ENCODE peak calls at places on chromosomes 3 and 15, in four cellular contexts. I is fibroblast of lung, C is OCI-LY7, J is AG09309. Z is an unnamed sample.

GRCh38 chr3:113223831-113224240 is 12.5 kb downstream of the BOC start:
- DNase-seq in C (no peak), J (no peak), I (no peak), Z (no peak)

GRCh38 chr3:41194701-41195100 is 4.6 kb upstream of the CTNNB1 start:
- DNase-seq in J (no peak), I (no peak), C (no peak), Z (no peak)

GRCh38 chr15:44188810-44189209 is 6.3 kb downstream of the FRMD5 start:
- DNase-seq in I (no peak), C (no peak), J (no peak), Z (no peak)

GRCh38 chr15:101179341-101180153 is 72.3 kb downstream of the CHSY1 start:
- DNase-seq in C (no peak), J (peak; percentile 82), I (no peak), Z (no peak)

GRCh38 chr3:161014997-161015749 is 90.0 kb downstream of the B3GALNT1 start:
- DNase-seq in J (no peak), C (peak; percentile 72), I (no peak), Z (no peak)

GRCh38 chr3:123535580-123535979 is 49.3 kb downstream of the HACD2 start:
- DNase-seq in J (peak; percentile 50), I (peak; percentile 9), C (no peak), Z (no peak)

GRCh38 chr15:62085740-62086139 is 19.0 kb downstream of the C2CD4A start:
- DNase-seq in C (no peak), J (no peak), I (peak; percentile 17), Z (no peak)

GRCh38 chr15:58200739-58201138 is 62.6 kb downstream of the AQP9 start:
- DNase-seq in C (no peak), J (no peak), I (no peak), Z (no peak)

GRCh38 chr3:54874816-54875556 is 52.9 kb downstream of the LRTM1 start:
- DNase-seq in C (no peak), J (no peak), I (no peak), Z (no peak)

GRCh38 chr3:30648670-30649357 is 42.4 kb downstream of the TGFBR2 start:
- DNase-seq in I (no peak), J (no peak), C (peak; percentile 56), Z (no peak)

GRCh38 chr15:75208501-75209288 is 7.0 kb downstream of the C15orf39 start:
- DNase-seq in J (no peak), C (no peak), I (no peak), Z (no peak)

GRCh38 chr3:172272699-172273098 is 175.6 kb downstream of the GHSR start:
- DNase-seq in I (peak; percentile 80), C (no peak), J (peak; percentile 64), Z (no peak)

GRCh38 chr3:178421069-178421468 is 115.2 kb upstream of the KCNMB2 start:
- DNase-seq in I (no peak), J (no peak), C (no peak), Z (no peak)

GRCh38 chr15:25242166-25242879 is 196.5 kb downstream of the UBE3A start:
- DNase-seq in C (no peak), I (no peak), J (no peak), Z (peak; percentile 6)

GRCh38 chr3:22175899-22176298 is 424.9 kb upstream of the ZNF385D start:
- DNase-seq in C (no peak), I (peak; percentile 16), J (no peak), Z (no peak)

GRCh38 chr3:39101022-39101689 is 6.3 kb downstream of the GORASP1 start:
- DNase-seq in I (peak; percentile 37), C (peak; percentile 71), J (no peak), Z (no peak)

GRCh38 chr3:101253429-101253828 is 66.9 kb downstream of the IMPG2 start:
- DNase-seq in C (no peak), I (no peak), J (no peak), Z (no peak)

GRCh38 chr15:69660658-69661405 is 208.2 kb downstream of the RPLP1 start:
- DNase-seq in J (no peak), I (no peak), C (no peak), Z (no peak)

GRCh38 chr3:52046186-52046913 is 10.0 kb downstream of the DUSP7 start:
- DNase-seq in C (no peak), I (peak; percentile 91), J (peak; percentile 94), Z (no peak)

GRCh38 chr3:138381950-138382715 is 33.8 kb downstream of the MRAS start:
- DNase-seq in J (peak; percentile 21), I (peak; percentile 58), C (no peak), Z (peak; percentile 69)

GRCh38 chr15:68730491-68731317 is 90.0 kb downstream of the ANP32A start:
- DNase-seq in I (peak; percentile 57), C (peak; percentile 71), J (no peak), Z (no peak)

GRCh38 chr3:141659821-141660597 is 78.1 kb upstream of the RNF7 start:
- DNase-seq in J (no peak), I (peak; percentile 26), C (no peak), Z (peak; percentile 34)

GRCh38 chr3:70433091-70433490 is 120.7 kb upstream of the MDFIC2 start:
- DNase-seq in C (no peak), I (peak; percentile 22), J (no peak), Z (no peak)

GRCh38 chr3:95815828-95816227 is 998.6 kb upstream of the EPHA6 start:
- DNase-seq in I (no peak), C (no peak), J (no peak), Z (no peak)

GRCh38 chr3:36993326-36994283 is at the start of gene MLH1:
- DNase-seq in J (peak; percentile 100), C (peak; percentile 100), I (peak; percentile 100), Z (peak; percentile 99)

GRCh38 chr3:40971191-40972168 is 227.8 kb upstream of the CTNNB1 start:
- DNase-seq in C (peak; percentile 57), J (peak; percentile 88), I (peak; percentile 91), Z (peak; percentile 88)

GRCh38 chr15:62740141-62741004 is 302.2 kb upstream of the TPM1 start:
- DNase-seq in I (peak; percentile 51), J (no peak), C (no peak), Z (no peak)

GRCh38 chr3:64502284-64502683 is 185.5 kb downstream of the ADAMTS9 start:
- DNase-seq in I (peak; percentile 82), C (no peak), J (no peak), Z (no peak)

GRCh38 chr3:190807719-190808375 is 54.6 kb downstream of the GMNC start:
- DNase-seq in J (no peak), C (no peak), I (peak; percentile 2), Z (no peak)

GRCh38 chr15:68264282-68264681 is 13.3 kb upstream of the FEM1B start:
- DNase-seq in I (no peak), J (no peak), C (no peak), Z (no peak)

GRCh38 chr15:22927761-22928160 is 52.4 kb downstream of the CYFIP1 start:
- DNase-seq in I (no peak), J (no peak), C (no peak), Z (no peak)

GRCh38 chr15:89136818-89137772 is 48.8 kb downstream of the ABHD2 start:
- DNase-seq in I (peak; percentile 17), J (no peak), C (no peak), Z (no peak)

GRCh38 chr15:95715919-95716318 is 614.6 kb upstream of the NR2F2 start:
- DNase-seq in I (no peak), C (no peak), J (no peak), Z (no peak)

GRCh38 chr3:134933997-134934396 is 138.9 kb downstream of the EPHB1 start:
- DNase-seq in C (no peak), I (no peak), J (no peak), Z (no peak)

GRCh38 chr3:131231710-131232348 is 149.7 kb upstream of the NUDT16 start:
- DNase-seq in I (peak; percentile 52), J (no peak), C (no peak), Z (no peak)

GRCh38 chr3:136949708-136950107 is 8.1 kb upstream of the IL20RB start:
- DNase-seq in J (no peak), C (peak; percentile 19), I (peak; percentile 57), Z (no peak)
- TF ChIP-seq CTCF in J (peak; percentile 31), C (peak; percentile 71), I (peak; percentile 22), Z (no peak)

GRCh38 chr3:139434764-139435291 is 41.5 kb downstream of the RBP2 start:
- DNase-seq in J (peak; percentile 31), C (no peak), I (peak; percentile 36), Z (no peak)
- TF ChIP-seq CTCF in J (no peak), C (no peak), I (no peak), Z (no peak)

GRCh38 chr3:133386876-133387275 is 13.0 kb upstream of the BFSP2 start:
- DNase-seq in C (peak; percentile 37), J (no peak), I (no peak), Z (no peak)
- TF ChIP-seq CTCF in C (peak; percentile 69), J (no peak), I (no peak), Z (no peak)

DNA sequence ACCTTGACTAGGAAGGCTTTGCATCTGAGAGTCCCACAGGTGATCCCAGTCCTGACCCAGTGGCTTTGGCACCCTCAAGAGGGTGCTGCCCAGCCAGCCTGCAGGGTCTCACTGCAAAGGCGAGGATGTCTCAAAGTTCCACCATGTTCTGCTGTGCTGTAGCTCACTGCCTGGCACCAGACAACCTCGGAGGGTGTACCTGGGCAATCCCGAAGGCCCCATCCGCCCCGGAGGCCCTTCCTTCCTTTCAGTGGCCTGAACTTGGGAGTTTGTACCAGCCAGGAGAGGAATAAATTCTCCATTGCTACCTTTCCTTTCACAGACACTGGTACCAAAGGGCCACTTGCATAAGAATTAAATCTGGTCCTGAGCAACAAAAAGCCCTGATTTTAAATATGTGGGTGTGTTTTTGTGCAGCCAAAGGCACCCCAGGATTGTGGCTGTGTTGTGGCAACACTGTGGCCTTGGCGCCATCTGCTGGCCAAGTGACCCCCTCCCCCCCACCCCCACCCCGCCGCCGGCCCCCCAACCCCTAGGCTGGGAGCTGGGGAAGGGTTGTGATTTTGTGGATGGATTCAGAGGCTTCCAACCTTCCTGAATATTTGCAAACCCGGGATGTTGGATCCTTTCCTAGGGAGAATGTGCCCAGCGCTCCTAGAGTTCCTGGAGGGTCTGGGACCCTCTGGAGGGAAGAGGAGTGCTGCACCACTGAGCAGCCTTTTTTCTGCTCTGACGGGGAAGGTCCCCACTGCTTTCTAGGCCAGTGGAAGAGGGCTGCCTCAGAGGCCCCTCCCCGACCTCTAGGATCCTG is 9.7 kb upstream of the PTPN23 start:
- DNase-seq in C (peak; percentile 54), J (no peak), I (no peak), Z (no peak)
- TF ChIP-seq CTCF in C (peak; percentile 57), J (peak; percentile 9), I (no peak), Z (peak; percentile 51)

GRCh38 chr3:94098487-94098886 is 35.6 kb downstream of the NSUN3 start:
- DNase-seq in J (no peak), I (no peak), C (no peak), Z (no peak)
- TF ChIP-seq CTCF in J (no peak), I (no peak), C (no peak), Z (no peak)

GRCh38 chr3:167497903-167498302 is 24.1 kb upstream of the SERPINI2 start:
- DNase-seq in J (no peak), I (no peak), C (no peak), Z (no peak)

GRCh38 chr3:167487556-167487955 is 13.7 kb upstream of the SERPINI2 start:
- DNase-seq in I (no peak), J (no peak), C (no peak), Z (no peak)

GRCh38 chr3:167489571-167489970 is 15.7 kb upstream of the SERPINI2 start:
- DNase-seq in J (no peak), C (no peak), I (no peak), Z (no peak)

GRCh38 chr3:167491626-167492025 is 17.8 kb upstream of the SERPINI2 start:
- DNase-seq in I (no peak), C (no peak), J (no peak), Z (no peak)

GRCh38 chr3:167493240-167493639 is 19.4 kb upstream of the SERPINI2 start:
- DNase-seq in J (no peak), C (peak; percentile 3), I (no peak), Z (no peak)
- TF ChIP-seq CTCF in J (no peak), C (peak; percentile 74), I (no peak), Z (no peak)

GRCh38 chr3:5095879-5096278 is 26.2 kb upstream of the ARL8B start:
- DNase-seq in J (no peak), I (peak; percentile 41), C (no peak), Z (no peak)
- TF ChIP-seq CTCF in J (no peak), I (no peak), C (no peak), Z (no peak)

Z was measured in tibial nerve.